ENCODE peak calls at places on chromosomes 4 and X, in ten cellular contexts. N is endodermal cell; Q is right atrium auricular region; S is adrenal gland; F is CD8-positive, alpha-beta memory T cell; E is GM23248; A is aorta; B is naive thymus-derived CD4-positive, alpha-beta T cell; Y is IMR-90; U is GM12878. X is an unnamed sample.

GRCh38 chrX:44062842-44063241 is 89.7 kb upstream of the NDP start:
- DNase-seq in N (no peak), Q (no peak), S (no peak), F (no peak), E (peak; percentile 7), A (no peak), B (no peak), Y (no peak), U (no peak), X (no peak)

GRCh38 chrX:103722505-103722904 is 11.8 kb downstream of the TMEM31 start:
- DNase-seq in N (no peak), Q (no peak), S (no peak), F (no peak), E (peak; percentile 64), A (no peak), B (no peak), Y (peak; percentile 46), U (no peak), X (no peak)

GRCh38 chrX:21985332-21985777 is 44.8 kb downstream of the SMS start:
- DNase-seq in N (peak; percentile 89), Q (peak; percentile 70), S (peak; percentile 66), F (peak; percentile 19), E (peak; percentile 76), A (peak; percentile 55), B (peak; percentile 69), Y (peak; percentile 82), U (peak; percentile 67), X (peak; percentile 29)

GRCh38 chr4:149825336-149825735 is 9.7 kb upstream of the IQCM start:
- DNase-seq in N (no peak), Q (no peak), S (no peak), F (no peak), E (peak; percentile 14), A (no peak), B (no peak), Y (no peak), U (no peak), X (no peak)

GRCh38 chr4:37591349-37591748 is 94.8 kb downstream of the RELL1 start:
- DNase-seq in N (no peak), Q (no peak), S (no peak), F (no peak), E (no peak), A (no peak), B (no peak), Y (no peak), U (no peak), X (no peak)

GRCh38 chr4:122229857-122230256 is 77.7 kb downstream of the BLTP1 start:
- DNase-seq in N (no peak), Q (no peak), S (no peak), F (no peak), E (no peak), A (no peak), B (no peak), Y (no peak), U (no peak), X (no peak)

GRCh38 chrX:30513284-30513683 is 64.3 kb downstream of the TASL start:
- DNase-seq in N (no peak), Q (no peak), S (no peak), F (no peak), E (peak; percentile 12), A (no peak), B (no peak), Y (no peak), U (no peak), X (no peak)

GRCh38 chrX:44303119-44303518 is 40.4 kb downstream of the EFHC2 start:
- DNase-seq in N (no peak), Q (no peak), S (no peak), F (no peak), E (no peak), A (no peak), B (peak; percentile 8), Y (no peak), U (no peak), X (no peak)

GRCh38 chr4:119638359-119638758 is 9.8 kb upstream of the PDE5A start:
- DNase-seq in N (no peak), Q (no peak), S (no peak), F (no peak), E (no peak), A (no peak), B (no peak), Y (no peak), U (no peak), X (no peak)
- H3K4me1 ChIP-seq in N (no peaks in the 10 kb centered on the region), Q (no peaks in the 10 kb centered on the region), S (no peaks in the 10 kb centered on the region), F (no peaks in the 10 kb centered on the region), E (no peaks in the 10 kb centered on the region), A (no peaks in the 10 kb centered on the region), B (no peaks in the 10 kb centered on the region), Y (peaks cover 7% of the 10 kb centered on the region), U (no peaks in the 10 kb centered on the region), X (no peaks in the 10 kb centered on the region)

DNA sequence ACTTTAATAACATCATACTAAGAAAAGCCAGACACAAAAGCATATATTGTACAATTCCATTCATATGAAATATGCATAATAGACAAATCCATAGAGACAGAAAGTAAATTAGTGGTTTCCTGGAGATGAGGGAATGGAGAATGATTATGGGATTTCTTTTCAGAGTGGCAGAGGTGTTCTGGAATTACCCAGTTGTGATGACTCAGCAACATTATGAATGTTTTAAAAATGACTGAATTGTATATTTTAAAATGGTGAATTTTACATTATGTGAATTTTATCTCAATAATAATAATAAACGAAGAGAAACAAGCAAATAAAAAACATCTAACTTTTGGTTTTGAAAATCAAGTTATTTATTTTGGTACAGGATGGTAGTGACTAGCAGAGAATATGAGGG is 11.2 kb downstream of the ZXDA start:
- DNase-seq in N (no peak), Q (no peak), S (no peak), F (no peak), E (peak; percentile 9), A (no peak), B (no peak), Y (no peak), U (no peak), X (no peak)
- H3K9me3 ChIP-seq in N (peaks cover 23% of the 10 kb centered on the region), Q (no peaks in the 10 kb centered on the region), S (no peaks in the 10 kb centered on the region), F (no peaks in the 10 kb centered on the region), E (no peaks in the 10 kb centered on the region), A (no peaks in the 10 kb centered on the region), B (no peaks in the 10 kb centered on the region), Y (no peaks in the 10 kb centered on the region), U (no peaks in the 10 kb centered on the region), X (no peaks in the 10 kb centered on the region)

GRCh38 chr4:186851291-186852077 is 127.8 kb upstream of the FAT1 start:
- DNase-seq in N (no peak), Q (no peak), S (no peak), F (no peak), E (no peak), A (no peak), B (no peak), Y (no peak), U (no peak), X (no peak)
- H3K27ac ChIP-seq in N (no peak overlapping the region), Q (no peak overlapping the region), S (no peak overlapping the region), F (no peak overlapping the region), E (no peak overlapping the region), A (no peak overlapping the region), B (no peak overlapping the region), Y (no peak overlapping the region), U (no peak overlapping the region), X (no peak overlapping the region)

DNA sequence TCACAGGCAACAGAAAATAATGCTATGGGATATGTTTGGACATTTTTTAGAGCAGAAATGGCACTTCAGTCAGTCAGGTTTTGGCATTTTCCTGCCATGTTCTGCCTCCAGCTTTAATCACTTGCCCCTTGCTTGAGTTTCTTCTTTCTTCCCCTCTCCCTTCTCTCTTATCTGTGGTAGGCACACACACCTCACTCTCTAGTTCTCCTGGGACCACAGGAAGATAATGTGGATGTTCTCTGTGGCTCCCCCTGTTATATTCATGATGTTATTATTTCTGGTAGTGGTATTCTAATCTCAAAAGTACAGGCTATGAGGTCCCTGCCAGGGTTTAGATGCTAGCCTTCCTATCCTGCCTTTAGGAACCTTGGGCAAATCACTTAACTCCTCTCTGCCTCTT is 5.2 kb downstream of the HADH start:
- DNase-seq in N (no peak), Q (no peak), S (no peak), F (no peak), E (no peak), A (no peak), B (no peak), Y (no peak), U (no peak), X (no peak)
- H3K4me1 ChIP-seq in N (no peaks in the 10 kb centered on the region), Q (peaks cover 79% of the 10 kb centered on the region), S (peaks cover 55% of the 10 kb centered on the region), F (peaks cover 20% of the 10 kb centered on the region), E (peaks cover 30% of the 10 kb centered on the region), A (peaks cover 13% of the 10 kb centered on the region), B (peaks cover 28% of the 10 kb centered on the region), Y (peaks cover 8% of the 10 kb centered on the region), U (peaks cover 27% of the 10 kb centered on the region), X (peaks cover 25% of the 10 kb centered on the region)

DNA sequence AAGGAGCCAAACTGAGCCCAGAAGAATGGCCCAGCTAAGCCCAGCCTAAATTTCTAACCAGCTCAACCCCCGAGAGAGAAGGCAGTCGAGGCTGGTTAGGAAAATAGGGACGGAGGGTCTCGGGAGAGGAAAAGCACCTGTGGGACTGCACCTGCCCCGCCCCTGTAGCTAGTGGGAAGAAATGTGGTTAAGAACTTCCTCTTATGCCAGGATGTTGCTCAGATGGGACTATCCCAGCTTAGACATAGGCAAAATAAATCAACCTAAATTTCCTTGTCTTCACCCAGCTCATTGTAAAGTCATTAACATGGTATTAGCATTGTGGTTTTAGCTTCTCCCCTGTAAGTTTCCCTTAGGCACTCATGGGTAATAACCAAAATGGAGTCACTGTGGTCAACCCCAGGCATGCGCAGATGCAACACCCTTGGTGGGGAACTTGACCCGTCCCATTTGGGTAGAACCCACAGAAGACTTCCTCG is 86.8 kb downstream of the ZNF718 start:
- DNase-seq in N (no peak), Q (no peak), S (no peak), F (no peak), E (no peak), A (no peak), B (no peak), Y (no peak), U (peak; percentile 28), X (no peak)
- H3K9me3 ChIP-seq in N (peaks cover 67% of the 10 kb centered on the region), Q (no peaks in the 10 kb centered on the region), S (no peaks in the 10 kb centered on the region), F (no peaks in the 10 kb centered on the region), E (no peaks in the 10 kb centered on the region), A (peaks cover 1% of the 10 kb centered on the region), B (peaks cover 43% of the 10 kb centered on the region), Y (peaks cover 41% of the 10 kb centered on the region), U (peaks cover 14% of the 10 kb centered on the region), X (peaks cover 7% of the 10 kb centered on the region)

DNA sequence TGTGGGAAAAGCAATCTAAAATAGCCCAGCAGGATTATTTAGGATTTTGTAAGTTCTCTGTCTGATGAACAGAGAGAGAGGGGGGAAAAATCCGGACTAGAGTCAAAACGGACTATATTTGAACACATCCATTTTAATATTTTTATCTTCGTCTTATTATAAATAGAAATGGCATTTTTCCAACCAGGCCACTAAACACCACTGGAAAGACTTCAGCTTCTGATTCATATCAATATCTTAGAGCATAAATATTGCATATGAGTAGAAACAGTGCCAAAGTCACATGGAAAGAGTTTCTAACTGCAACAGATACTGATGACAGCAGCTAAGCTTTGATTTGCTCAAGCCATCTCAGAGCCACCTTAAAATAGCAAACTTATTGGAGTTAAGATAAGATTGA is 479 bp downstream of the PPARGC1A start:
- DNase-seq in N (no peak), Q (no peak), S (no peak), F (no peak), E (peak; percentile 15), A (no peak), B (no peak), Y (no peak), U (no peak), X (no peak)
- H3K27ac ChIP-seq in N (peak overlapping the region; percentile 12), Q (peak overlapping the region; percentile 94), S (peak overlapping the region; percentile 85), F (no peak overlapping the region), E (no peak overlapping the region), A (no peak overlapping the region), B (no peak overlapping the region), Y (no peak overlapping the region), U (no peak overlapping the region), X (no peak overlapping the region)